ENCODE peak calls at places on chromosomes 3 and 15, in eight cellular contexts. O is activated gamma-delta T cell; E is central memory CD8-positive, alpha-beta T cell; I is M059J; F is AG09319; B is GM23338; C is stimulated activated naive CD8-positive, alpha-beta T cell treated with anti-CD3 and anti-CD28 coated beads, Interleukin-15, amount 100 ng/mL, for 72 hours; W is GF-D8. X is an unnamed sample.
A peak's percentile ranks its signal among the peaks of the same experiment; 100 is the strongest.

GRCh38 chr3:109050591-109051167 is 67.3 kb downstream of the MORC1 start:
- DNase-seq in O (no peak), E (no peak), I (peak; percentile 24), F (no peak), B (peak; percentile 48), C (peak; percentile 5), W (no peak), X (no peak)

GRCh38 chr3:127006781-127007436 is 24.0 kb downstream of the PLXNA1 start:
- DNase-seq in O (no peak), E (no peak), I (no peak), F (no peak), B (no peak), C (no peak), W (no peak), X (no peak)

GRCh38 chr3:133887075-133887950 is 8.4 kb downstream of the RAB6B start:
- DNase-seq in O (no peak), E (no peak), I (no peak), F (no peak), B (no peak), C (no peak), W (no peak), X (no peak)

GRCh38 chr3:121295966-121296365 is 249.8 kb downstream of the POLQ start:
- DNase-seq in O (no peak), E (no peak), I (peak; percentile 10), F (no peak), B (no peak), C (no peak), W (no peak), X (no peak)

GRCh38 chr15:68755731-68756130 is 65.0 kb downstream of the ANP32A start:
- DNase-seq in O (no peak), E (no peak), I (no peak), F (no peak), B (no peak), C (no peak), W (no peak), X (no peak)

GRCh38 chr3:33438284-33438668 is 1.9 kb downstream of the UBP1 start:
- DNase-seq in O (no peak), E (no peak), I (peak; percentile 36), F (no peak), B (no peak), C (no peak), W (no peak), X (no peak)

GRCh38 chr15:96849501-96849900 is 519.0 kb downstream of the NR2F2 start:
- DNase-seq in O (no peak), E (no peak), I (peak; percentile 53), F (no peak), B (no peak), C (no peak), W (no peak), X (no peak)

GRCh38 chr3:104273046-104273649 is 1093.6 kb upstream of the ALCAM start:
- DNase-seq in O (no peak), E (no peak), I (peak; percentile 59), F (peak; percentile 20), B (peak; percentile 74), C (no peak), W (no peak), X (no peak)

GRCh38 chr3:52182203-52182602 is 15.8 kb upstream of the ALAS1 start:
- DNase-seq in O (no peak), E (no peak), I (no peak), F (no peak), B (no peak), C (no peak), W (peak; percentile 85), X (no peak)

GRCh38 chr3:179279294-179279693 is 28.4 kb upstream of the KCNMB3 start:
- DNase-seq in O (no peak), E (no peak), I (no peak), F (no peak), B (no peak), C (no peak), W (no peak), X (no peak)

GRCh38 chr3:115081444-115081843 is 65.6 kb downstream of the ZBTB20 start:
- DNase-seq in O (no peak), E (no peak), I (no peak), F (no peak), B (no peak), C (no peak), W (no peak), X (no peak)

GRCh38 chr3:103002447-103002846 is 567.6 kb downstream of the ZPLD1 start:
- DNase-seq in O (no peak), E (no peak), I (peak; percentile 69), F (no peak), B (no peak), C (no peak), W (no peak), X (no peak)

GRCh38 chr15:101579766-101580165 is 72.4 kb downstream of the TM2D3 start:
- DNase-seq in O (no peak), E (no peak), I (peak; percentile 95), F (no peak), B (no peak), C (no peak), W (no peak), X (no peak)

GRCh38 chr3:45082139-45082538 is 56.0 kb downstream of the CLEC3B start:
- DNase-seq in O (no peak), E (no peak), I (no peak), F (no peak), B (no peak), C (no peak), W (no peak), X (no peak)

GRCh38 chr3:139755551-139755950 is 77.8 kb upstream of the NMNAT3 start:
- DNase-seq in O (no peak), E (no peak), I (no peak), F (no peak), B (no peak), C (no peak), W (no peak), X (no peak)

GRCh38 chr15:69060041-69060481 is 45.6 kb downstream of the NOX5 start:
- DNase-seq in O (no peak), E (no peak), I (no peak), F (no peak), B (peak; percentile 39), C (no peak), W (no peak), X (no peak)

GRCh38 chr3:146277953-146278631 is 27.2 kb upstream of the PLSCR4 start:
- DNase-seq in O (no peak), E (no peak), I (peak; percentile 53), F (peak; percentile 84), B (no peak), C (no peak), W (no peak), X (no peak)

GRCh38 chr15:42919794-42920280 is 741 bp downstream of the TTBK2 start:
- DNase-seq in O (no peak), E (peak; percentile 9), I (peak; percentile 58), F (no peak), B (peak; percentile 39), C (no peak), W (no peak), X (no peak)